ENCODE peak calls at places on chromosomes 2 and 18, in five cellular contexts. One of them, this sample, is unnamed.

GRCh38 chr18:56576826-56577573 is 61.4 kb downstream of the TXNL1 start:
- DNase-seq in body of pancreas: no peak
- DNase-seq in ovary: no peak
- DNase-seq in sigmoid colon: no peak
- DNase-seq in IMR-90: peak; percentile 19
- DNase-seq in this sample: no peak

GRCh38 chr2:199430219-199430618 is 27.5 kb downstream of the SATB2 start:
- DNase-seq in ovary: no peak
- DNase-seq in sigmoid colon: no peak
- DNase-seq in IMR-90: no peak
- DNase-seq in body of pancreas: no peak
- DNase-seq in this sample: no peak

GRCh38 chr2:69375494-69376353 is 11.3 kb downstream of the GFPT1 start:
- DNase-seq in IMR-90: peak; percentile 27
- DNase-seq in body of pancreas: peak; percentile 38
- DNase-seq in ovary: no peak
- DNase-seq in sigmoid colon: no peak
- DNase-seq in this sample: no peak

GRCh38 chr2:207619764-207620203 is 5.4 kb downstream of the METTL21A start:
- DNase-seq in IMR-90: no peak
- DNase-seq in ovary: no peak
- DNase-seq in sigmoid colon: no peak
- DNase-seq in body of pancreas: no peak
- DNase-seq in this sample: no peak

GRCh38 chr18:36419913-36420531 is 122.5 kb downstream of the FHOD3 start:
- DNase-seq in body of pancreas: no peak
- DNase-seq in IMR-90: peak; percentile 21
- DNase-seq in sigmoid colon: no peak
- DNase-seq in ovary: no peak
- DNase-seq in this sample: peak; percentile 42

GRCh38 chr2:46142546-46143329 is 154.5 kb upstream of the EPAS1 start:
- DNase-seq in body of pancreas: no peak
- DNase-seq in ovary: no peak
- DNase-seq in sigmoid colon: peak; percentile 28
- DNase-seq in IMR-90: no peak
- DNase-seq in this sample: no peak

GRCh38 chr2:72895154-72895553 is 7.9 kb downstream of the SPR start:
- DNase-seq in ovary: no peak
- DNase-seq in IMR-90: no peak
- DNase-seq in body of pancreas: no peak
- DNase-seq in sigmoid colon: no peak
- DNase-seq in this sample: no peak

GRCh38 chr18:79560042-79560860 is 119.4 kb upstream of the CTDP1 start:
- DNase-seq in body of pancreas: no peak
- DNase-seq in ovary: peak; percentile 16
- DNase-seq in sigmoid colon: peak; percentile 43
- DNase-seq in IMR-90: no peak
- DNase-seq in this sample: no peak

GRCh38 chr18:63149200-63149587 is 170.4 kb downstream of the BCL2 start:
- DNase-seq in sigmoid colon: no peak
- DNase-seq in body of pancreas: no peak
- DNase-seq in ovary: no peak
- DNase-seq in IMR-90: no peak
- DNase-seq in this sample: no peak

GRCh38 chr2:86064006-86064405 is 41.7 kb downstream of the POLR1A start:
- DNase-seq in body of pancreas: no peak
- DNase-seq in sigmoid colon: no peak
- DNase-seq in ovary: no peak
- DNase-seq in IMR-90: peak; percentile 47
- DNase-seq in this sample: no peak

GRCh38 chr2:171260471-171261424 is 100.1 kb upstream of the TLK1 start:
- DNase-seq in IMR-90: no peak
- DNase-seq in sigmoid colon: no peak
- DNase-seq in body of pancreas: no peak
- DNase-seq in ovary: no peak
- DNase-seq in this sample: no peak

GRCh38 chr2:219434718-219435525 is at the start of gene SPEG:
- DNase-seq in body of pancreas: no peak
- DNase-seq in ovary: peak; percentile 48
- DNase-seq in sigmoid colon: peak; percentile 67
- DNase-seq in IMR-90: no peak
- DNase-seq in this sample: no peak

GRCh38 chr18:35253655-35254287 is 12.9 kb downstream of the ZNF397 start:
- DNase-seq in IMR-90: no peak
- DNase-seq in body of pancreas: no peak
- DNase-seq in sigmoid colon: no peak
- DNase-seq in ovary: no peak
- DNase-seq in this sample: no peak

GRCh38 chr2:28300921-28301341 is 91.7 kb upstream of the FOSL2 start:
- DNase-seq in IMR-90: peak; percentile 98
- DNase-seq in body of pancreas: no peak
- DNase-seq in sigmoid colon: peak; percentile 77
- DNase-seq in ovary: no peak
- DNase-seq in this sample: no peak

GRCh38 chr2:53768233-53768542 is 584 bp downstream of the CHAC2 start:
- DNase-seq in sigmoid colon: no peak
- DNase-seq in IMR-90: no peak
- DNase-seq in body of pancreas: no peak
- DNase-seq in ovary: peak; percentile 52
- DNase-seq in this sample: no peak

GRCh38 chr2:48337871-48338270 is 192.1 kb upstream of the STON1 start:
- DNase-seq in ovary: no peak
- DNase-seq in sigmoid colon: no peak
- DNase-seq in body of pancreas: no peak
- DNase-seq in IMR-90: no peak
- DNase-seq in this sample: no peak

GRCh38 chr2:48343571-48344440 is 186.1 kb upstream of the STON1 start:
- DNase-seq in IMR-90: peak; percentile 93
- DNase-seq in body of pancreas: no peak
- DNase-seq in ovary: no peak
- DNase-seq in sigmoid colon: no peak
- DNase-seq in this sample: peak; percentile 12

GRCh38 chr2:48341556-48342133 is 188.3 kb upstream of the STON1 start:
- DNase-seq in ovary: no peak
- DNase-seq in sigmoid colon: no peak
- DNase-seq in body of pancreas: no peak
- DNase-seq in IMR-90: no peak
- DNase-seq in this sample: no peak

GRCh38 chr2:48343154-48343553 is 186.8 kb upstream of the STON1 start:
- DNase-seq in IMR-90: no peak
- DNase-seq in ovary: no peak
- DNase-seq in body of pancreas: no peak
- DNase-seq in sigmoid colon: no peak
- DNase-seq in this sample: no peak

GRCh38 chr2:48339451-48339850 is 190.5 kb upstream of the STON1 start:
- DNase-seq in sigmoid colon: no peak
- DNase-seq in IMR-90: peak; percentile 24
- DNase-seq in body of pancreas: no peak
- DNase-seq in ovary: no peak
- DNase-seq in this sample: no peak
- TF ChIP-seq POLR2A in sigmoid colon: no peak
- TF ChIP-seq POLR2A in IMR-90: no peak
- TF ChIP-seq POLR2A in body of pancreas: no peak
- TF ChIP-seq POLR2A in ovary: no peak
- TF ChIP-seq POLR2A in this sample: no peak

DNA sequence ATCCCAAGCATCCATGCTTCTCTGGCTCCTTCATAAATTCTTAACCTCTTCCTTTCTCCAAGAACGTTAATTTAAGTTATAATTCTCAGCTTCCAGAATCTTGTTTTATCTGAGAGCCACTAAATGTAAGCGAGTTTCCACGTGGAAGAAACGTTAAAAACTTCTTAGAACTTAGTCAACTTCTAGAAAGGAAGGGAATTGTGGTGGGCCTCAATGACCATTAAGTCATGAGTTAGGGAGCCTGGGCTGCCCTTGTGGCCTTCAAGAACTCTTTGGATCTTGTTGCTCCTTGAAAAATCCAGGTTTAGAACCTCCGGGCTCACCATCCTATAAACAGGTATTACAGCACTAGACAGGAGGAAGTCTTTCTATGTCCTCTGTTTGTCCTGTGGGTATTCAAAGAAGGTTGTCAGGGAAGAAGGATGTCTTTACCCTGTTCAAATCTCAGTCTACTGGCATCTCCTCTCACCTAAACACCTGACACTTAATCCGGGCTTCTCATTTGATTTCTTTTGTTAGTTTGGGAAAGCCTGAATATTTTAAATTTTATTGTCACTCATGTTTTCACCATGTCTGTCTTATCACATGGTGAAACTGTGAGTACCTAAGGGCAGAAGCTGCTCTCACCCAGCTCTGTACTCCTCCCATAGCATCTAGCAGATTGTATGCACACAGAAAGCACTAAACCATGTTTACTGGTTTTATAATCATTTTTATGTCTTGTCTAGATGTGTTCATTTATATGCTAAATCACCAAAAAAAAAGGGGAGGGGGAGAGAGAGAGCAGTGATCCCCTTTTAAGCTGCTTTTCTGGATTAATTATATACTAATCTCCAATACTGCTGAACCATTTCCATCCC is 6.3 kb downstream of the RND3 start:
- DNase-seq in IMR-90: peak; percentile 39
- DNase-seq in sigmoid colon: no peak
- DNase-seq in body of pancreas: no peak
- DNase-seq in ovary: no peak
- DNase-seq in this sample: no peak
- TF ChIP-seq POLR2A in IMR-90: peak; percentile 22
- TF ChIP-seq POLR2A in sigmoid colon: no peak
- TF ChIP-seq POLR2A in body of pancreas: no peak
- TF ChIP-seq POLR2A in ovary: no peak
- TF ChIP-seq POLR2A in this sample: no peak

GRCh38 chr2:201275991-201276390 is 15.7 kb downstream of the CASP8 start:
- DNase-seq in ovary: no peak
- DNase-seq in sigmoid colon: no peak
- DNase-seq in body of pancreas: no peak
- DNase-seq in IMR-90: no peak
- DNase-seq in this sample: no peak

GRCh38 chr2:201273330-201273983 is 13.1 kb downstream of the CASP8 start:
- DNase-seq in IMR-90: no peak
- DNase-seq in sigmoid colon: no peak
- DNase-seq in ovary: no peak
- DNase-seq in body of pancreas: no peak
- DNase-seq in this sample: no peak

GRCh38 chr2:201279079-201279478 is 18.7 kb downstream of the CASP8 start:
- DNase-seq in body of pancreas: no peak
- DNase-seq in IMR-90: no peak
- DNase-seq in ovary: no peak
- DNase-seq in sigmoid colon: no peak
- DNase-seq in this sample: no peak

GRCh38 chr2:201275069-201275468 is 14.7 kb downstream of the CASP8 start:
- DNase-seq in IMR-90: no peak
- DNase-seq in body of pancreas: no peak
- DNase-seq in sigmoid colon: no peak
- DNase-seq in ovary: no peak
- DNase-seq in this sample: no peak

DNA sequence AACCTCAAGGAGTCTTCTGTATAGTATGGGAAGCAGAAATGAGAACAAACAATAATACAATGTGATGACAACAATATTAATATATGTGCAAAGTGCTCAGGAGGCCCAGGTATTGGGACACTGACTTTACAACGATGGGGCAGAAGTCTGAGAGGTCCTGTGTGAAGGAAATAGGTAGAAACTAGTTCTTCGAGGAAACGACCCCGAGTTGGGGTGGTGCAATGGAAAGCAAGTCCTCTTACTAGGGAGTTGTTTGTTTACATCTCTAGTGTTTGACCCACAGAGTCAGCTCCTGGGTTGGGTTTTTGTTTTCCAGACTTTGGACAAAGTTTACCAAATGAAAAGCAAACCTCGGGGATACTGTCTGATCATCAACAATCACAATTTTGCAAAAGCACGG is 16.2 kb downstream of the CASP8 start:
- DNase-seq in IMR-90: no peak
- DNase-seq in sigmoid colon: no peak
- DNase-seq in body of pancreas: no peak
- DNase-seq in ovary: no peak
- DNase-seq in this sample: no peak
- TF ChIP-seq POLR2A in IMR-90: no peak
- TF ChIP-seq POLR2A in sigmoid colon: no peak
- TF ChIP-seq POLR2A in body of pancreas: no peak
- TF ChIP-seq POLR2A in ovary: no peak
- TF ChIP-seq POLR2A in this sample: no peak

DNA sequence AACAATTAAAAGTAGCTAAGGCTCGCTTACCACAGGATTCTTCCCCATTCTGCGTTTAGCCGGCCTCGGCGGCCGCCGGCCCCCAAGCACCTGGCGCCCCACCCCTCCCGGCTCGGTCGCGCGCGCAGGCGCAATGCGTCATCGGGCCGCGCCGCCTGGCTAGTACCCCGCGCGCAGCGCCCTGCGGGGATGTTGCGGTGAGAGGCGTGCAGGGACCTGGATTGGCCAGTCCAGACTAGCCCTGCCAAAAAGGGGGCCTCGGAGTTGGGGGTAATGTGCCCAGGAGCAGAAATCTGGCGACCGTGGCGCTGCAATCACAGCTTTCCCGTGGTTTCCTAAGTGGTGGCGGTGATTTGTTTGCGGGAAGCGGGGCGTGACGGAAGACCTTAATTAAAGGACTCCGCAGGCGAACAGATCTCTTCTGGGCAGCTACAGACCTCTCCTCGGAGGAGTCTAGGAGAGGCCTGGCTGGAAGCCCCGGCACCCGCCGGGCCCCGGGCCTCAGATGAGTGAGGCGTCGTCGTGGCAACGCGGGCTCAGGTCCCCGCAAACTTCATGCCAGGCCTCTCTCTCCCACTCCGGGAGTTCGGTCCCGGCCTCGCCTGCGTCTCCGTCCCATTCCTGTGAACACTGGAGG is 606 bp downstream of the TMEM237 start:
- DNase-seq in IMR-90: peak; percentile 75
- DNase-seq in body of pancreas: peak; percentile 74
- DNase-seq in ovary: peak; percentile 92
- DNase-seq in sigmoid colon: peak; percentile 89
- DNase-seq in this sample: peak; percentile 67
- TF ChIP-seq POLR2A in IMR-90: peak; percentile 73
- TF ChIP-seq POLR2A in body of pancreas: peak; percentile 68
- TF ChIP-seq POLR2A in ovary: peak; percentile 94
- TF ChIP-seq POLR2A in sigmoid colon: peak; percentile 48
- TF ChIP-seq POLR2A in this sample: peak; percentile 64

DNA sequence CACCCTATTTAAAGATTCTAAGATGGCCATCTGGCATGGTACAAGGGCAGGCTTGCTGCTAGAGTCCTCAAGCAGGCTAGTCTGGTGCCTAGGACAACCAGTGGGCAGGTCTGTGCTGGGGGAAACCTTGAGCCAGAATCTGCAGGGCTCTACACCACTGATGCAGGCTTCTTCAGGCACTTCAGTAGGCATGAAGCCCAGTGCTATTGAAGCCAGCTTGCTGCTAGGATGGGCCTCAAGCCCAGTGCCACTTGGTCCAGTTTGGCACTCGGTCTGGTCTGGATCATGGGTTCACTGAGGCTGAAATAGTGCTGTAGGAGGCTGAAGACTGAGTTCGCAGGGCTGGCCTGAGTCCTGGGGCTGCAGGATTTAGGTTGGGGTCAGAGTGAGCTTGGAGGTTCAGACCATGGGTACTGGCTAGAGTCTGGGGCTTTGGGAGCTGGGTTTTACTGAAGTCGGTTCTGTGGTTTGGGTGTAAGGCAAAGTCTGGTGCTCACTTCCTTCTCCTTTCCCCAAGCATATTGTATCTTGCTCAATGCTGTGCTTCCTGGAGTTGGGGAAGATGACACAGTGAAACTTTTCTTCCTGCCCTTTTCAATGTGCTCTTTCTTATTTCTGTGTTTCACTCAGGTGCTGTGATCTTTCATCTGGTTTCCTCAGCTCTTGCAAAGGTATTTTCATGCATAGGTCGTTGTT is 41.2 kb downstream of the SP100 start:
- DNase-seq in ovary: no peak
- DNase-seq in body of pancreas: peak; percentile 45
- DNase-seq in sigmoid colon: no peak
- DNase-seq in IMR-90: no peak
- DNase-seq in this sample: no peak
- TF ChIP-seq POLR2A in ovary: no peak
- TF ChIP-seq POLR2A in body of pancreas: no peak
- TF ChIP-seq POLR2A in sigmoid colon: no peak
- TF ChIP-seq POLR2A in IMR-90: no peak
- TF ChIP-seq POLR2A in this sample: no peak

This sample was measured in H54.